ENCODE peak calls at places on chromosomes 7 and 10, in ten cellular contexts. Q is neural progenitor cell; T is heart right ventricle; B is ovary; V is CD8-positive, alpha-beta T cell; O is coronary artery; L is cardiac muscle cell; R is Panc1; N is MCF 10A; X is transverse colon. Z is an unnamed sample.

GRCh38 chr10:97549587-97550322 is 22.8 kb upstream of the ANKRD2 start:
- DNase-seq in Q (peak), T (no peak), B (peak), V (no peak), O (no peak), L (no peak), R (no peak), N (peak), X (no peak), Z (no peak)

GRCh38 chr7:136062625-136063336 is 85.6 kb upstream of the MTPN start:
- DNase-seq in Q (no peak), T (no peak), B (no peak), V (no peak), O (no peak), L (no peak), R (no peak), N (no peak), X (no peak), Z (no peak)

GRCh38 chr7:68547794-68548193 is 1050.5 kb upstream of the AUTS2 start:
- DNase-seq in Q (no peak), T (no peak), B (no peak), V (no peak), O (no peak), L (no peak), R (no peak), N (no peak), X (no peak), Z (no peak)

GRCh38 chr10:17026686-17027485 is 102.7 kb downstream of the CUBN start:
- DNase-seq in Q (no peak), T (no peak), B (no peak), V (peak), O (no peak), L (peak), R (no peak), N (peak), X (no peak), Z (peak)

GRCh38 chr7:128311003-128311402 is 32.7 kb downstream of the RBM28 start:
- DNase-seq in Q (no peak), T (no peak), B (no peak), V (no peak), O (no peak), L (no peak), R (no peak), N (no peak), X (no peak), Z (no peak)

GRCh38 chr10:133038276-133038823 is 49.4 kb upstream of the ADGRA1 start:
- DNase-seq in Q (no peak), T (no peak), B (no peak), V (no peak), O (no peak), L (no peak), R (no peak), N (no peak), X (no peak), Z (no peak)

GRCh38 chr7:140506788-140507464 is 27.6 kb upstream of the MKRN1 start:
- DNase-seq in Q (peak), T (peak), B (peak), V (no peak), O (no peak), L (peak), R (no peak), N (peak), X (peak), Z (no peak)

GRCh38 chr7:98227939-98228338 is 16.7 kb downstream of the BHLHA15 start:
- DNase-seq in Q (no peak), T (no peak), B (no peak), V (no peak), O (no peak), L (no peak), R (no peak), N (no peak), X (no peak), Z (no peak)

GRCh38 chr10:13770760-13771493 is 184.2 kb downstream of the PRPF18 start:
- DNase-seq in Q (no peak), T (no peak), B (no peak), V (no peak), O (no peak), L (no peak), R (no peak), N (no peak), X (no peak), Z (no peak)

GRCh38 chr7:116971869-116972268 is 18.6 kb downstream of the ST7 start:
- DNase-seq in Q (no peak), T (no peak), B (no peak), V (no peak), O (no peak), L (no peak), R (no peak), N (no peak), X (no peak), Z (no peak)

GRCh38 chr10:114300036-114300645 is 61.1 kb downstream of the VWA2 start:
- DNase-seq in Q (no peak), T (no peak), B (no peak), V (no peak), O (no peak), L (no peak), R (no peak), N (no peak), X (no peak), Z (no peak)

GRCh38 chr10:33273295-33274002 is 61.0 kb downstream of the NRP1 start:
- DNase-seq in Q (peak), T (peak), B (peak), V (no peak), O (peak), L (peak), R (peak), N (peak), X (peak), Z (no peak)

GRCh38 chr7:135160858-135161653 is 9.5 kb downstream of the CYREN start:
- DNase-seq in Q (no peak), T (no peak), B (no peak), V (no peak), O (no peak), L (peak), R (no peak), N (no peak), X (no peak), Z (peak)

GRCh38 chr7:4830176-4830575 is 31.7 kb downstream of the PAPOLB start:
- DNase-seq in Q (peak), T (peak), B (no peak), V (peak), O (no peak), L (peak), R (peak), N (peak), X (peak), Z (peak)

GRCh38 chr7:36545291-36545690 is 155.6 kb downstream of the ANLN start:
- DNase-seq in Q (no peak), T (no peak), B (no peak), V (no peak), O (no peak), L (no peak), R (no peak), N (no peak), X (no peak), Z (no peak)

GRCh38 chr7:517848-518629 is 1.6 kb downstream of the PDGFA start:
- DNase-seq in Q (peak), T (peak), B (peak), V (no peak), O (no peak), L (peak), R (no peak), N (peak), X (peak), Z (no peak)

GRCh38 chr10:109358325-109358724 is 565.0 kb downstream of the XPNPEP1 start:
- DNase-seq in Q (no peak), T (no peak), B (no peak), V (no peak), O (no peak), L (no peak), R (no peak), N (no peak), X (no peak), Z (no peak)

GRCh38 chr7:50687096-50687495 is 95.6 kb downstream of the GRB10 start:
- DNase-seq in Q (no peak), T (no peak), B (no peak), V (no peak), O (no peak), L (no peak), R (no peak), N (no peak), X (no peak), Z (no peak)

GRCh38 chr10:63767512-63767911 is 246.3 kb downstream of the REEP3 start:
- DNase-seq in Q (no peak), T (no peak), B (no peak), V (no peak), O (no peak), L (peak), R (no peak), N (peak), X (no peak), Z (peak)

GRCh38 chr10:99598011-99598410 is 22.2 kb downstream of the SLC25A28 start:
- DNase-seq in Q (no peak), T (no peak), B (no peak), V (no peak), O (no peak), L (no peak), R (no peak), N (no peak), X (no peak), Z (no peak)

GRCh38 chr10:29304259-29305030 is 15.6 kb downstream of the LYZL1 start:
- DNase-seq in Q (peak), T (peak), B (peak), V (no peak), O (no peak), L (peak), R (peak), N (peak), X (peak), Z (peak)

GRCh38 chr7:117724898-117725297 is 148.3 kb downstream of the CTTNBP2 start:
- DNase-seq in Q (no peak), T (no peak), B (no peak), V (no peak), O (no peak), L (no peak), R (no peak), N (no peak), X (no peak), Z (no peak)

GRCh38 chr7:158737064-158737695 is 32.6 kb upstream of the NCAPG2 start:
- DNase-seq in Q (no peak), T (no peak), B (no peak), V (no peak), O (no peak), L (no peak), R (no peak), N (no peak), X (no peak), Z (no peak)

GRCh38 chr7:77571791-77572190 is 34.7 kb downstream of the PTPN12 start:
- DNase-seq in Q (no peak), T (no peak), B (no peak), V (no peak), O (no peak), L (no peak), R (no peak), N (no peak), X (no peak), Z (no peak)

GRCh38 chr7:114087674-114088539 is 169.1 kb upstream of the PPP1R3A start:
- DNase-seq in Q (peak), T (no peak), B (peak), V (no peak), O (no peak), L (no peak), R (no peak), N (no peak), X (peak), Z (no peak)
- TF ChIP-seq CTCF in Q (no peak), T (no peak), B (no peak), V (no peak), O (no peak), L (no peak), R (no peak), N (no peak), X (peak), Z (no peak)

DNA sequence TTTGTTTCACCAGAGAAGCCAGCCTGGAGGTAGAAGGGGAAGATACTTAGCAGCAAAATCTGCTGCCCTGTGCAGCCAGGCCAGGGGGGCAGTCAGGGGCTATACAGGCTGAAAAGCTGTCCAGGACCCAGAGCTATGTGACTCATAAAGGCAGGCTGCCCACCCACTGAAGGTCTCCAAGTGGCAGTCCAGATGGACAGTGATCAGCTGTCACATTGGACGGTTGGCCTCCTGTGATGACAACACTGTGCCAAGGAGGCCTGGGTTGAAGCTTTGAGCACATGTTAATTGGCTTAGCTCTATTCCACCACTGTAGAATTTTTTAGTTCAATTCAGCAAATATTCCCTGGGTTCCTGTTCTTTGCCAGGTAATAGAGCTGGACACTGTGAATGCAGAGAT is 577.3 kb upstream of the GALNT17 start:
- DNase-seq in Q (no peak), T (no peak), B (no peak), V (no peak), O (no peak), L (no peak), R (no peak), N (no peak), X (no peak), Z (no peak)
- TF ChIP-seq CTCF in Q (no peak), T (no peak), B (no peak), V (no peak), O (no peak), L (no peak), R (no peak), N (no peak), X (no peak), Z (no peak)

DNA sequence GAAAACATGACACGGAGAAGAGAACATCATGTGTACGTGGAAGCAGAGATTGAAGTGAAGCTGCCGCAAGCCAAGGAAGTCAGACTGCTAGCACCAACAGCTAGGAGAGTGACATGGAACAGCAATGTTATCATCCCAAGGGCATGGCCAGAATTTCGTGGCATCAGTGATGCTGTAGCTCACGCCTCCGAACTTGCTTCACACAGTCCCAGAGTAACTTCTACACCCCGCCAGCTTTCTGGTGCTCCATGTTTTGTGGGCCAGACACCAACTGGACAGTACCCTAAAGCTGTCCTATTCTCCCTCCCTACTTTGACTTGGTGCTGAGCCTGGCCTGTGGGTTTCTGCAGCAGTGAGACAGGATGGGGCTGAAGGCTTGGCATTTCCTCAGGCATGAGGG is 33.0 kb upstream of the EMX2 start:
- DNase-seq in Q (no peak), T (no peak), B (no peak), V (no peak), O (peak), L (no peak), R (no peak), N (no peak), X (no peak), Z (no peak)
- TF ChIP-seq CTCF in Q (no peak), T (no peak), B (no peak), V (no peak), O (no peak), L (no peak), R (no peak), N (no peak), X (no peak), Z (no peak)

GRCh38 chr7:21690717-21691116 is 147.9 kb downstream of the DNAH11 start:
- DNase-seq in Q (no peak), T (no peak), B (no peak), V (no peak), O (no peak), L (no peak), R (peak), N (peak), X (no peak), Z (no peak)
- TF ChIP-seq CTCF in Q (peak), T (no peak), B (no peak), V (no peak), O (no peak), L (no peak), R (peak), N (no peak), X (no peak), Z (peak)

GRCh38 chr10:128267581-128267980 is 141.4 kb upstream of the MKI67 start:
- DNase-seq in Q (no peak), T (no peak), B (no peak), V (no peak), O (no peak), L (no peak), R (no peak), N (no peak), X (no peak), Z (no peak)

GRCh38 chr10:128265596-128265995 is 139.4 kb upstream of the MKI67 start:
- DNase-seq in Q (no peak), T (no peak), B (no peak), V (no peak), O (no peak), L (no peak), R (no peak), N (no peak), X (no peak), Z (no peak)

GRCh38 chr10:128263891-128264688 is 137.9 kb upstream of the MKI67 start:
- DNase-seq in Q (peak), T (peak), B (no peak), V (peak), O (no peak), L (peak), R (peak), N (peak), X (peak), Z (peak)

DNA sequence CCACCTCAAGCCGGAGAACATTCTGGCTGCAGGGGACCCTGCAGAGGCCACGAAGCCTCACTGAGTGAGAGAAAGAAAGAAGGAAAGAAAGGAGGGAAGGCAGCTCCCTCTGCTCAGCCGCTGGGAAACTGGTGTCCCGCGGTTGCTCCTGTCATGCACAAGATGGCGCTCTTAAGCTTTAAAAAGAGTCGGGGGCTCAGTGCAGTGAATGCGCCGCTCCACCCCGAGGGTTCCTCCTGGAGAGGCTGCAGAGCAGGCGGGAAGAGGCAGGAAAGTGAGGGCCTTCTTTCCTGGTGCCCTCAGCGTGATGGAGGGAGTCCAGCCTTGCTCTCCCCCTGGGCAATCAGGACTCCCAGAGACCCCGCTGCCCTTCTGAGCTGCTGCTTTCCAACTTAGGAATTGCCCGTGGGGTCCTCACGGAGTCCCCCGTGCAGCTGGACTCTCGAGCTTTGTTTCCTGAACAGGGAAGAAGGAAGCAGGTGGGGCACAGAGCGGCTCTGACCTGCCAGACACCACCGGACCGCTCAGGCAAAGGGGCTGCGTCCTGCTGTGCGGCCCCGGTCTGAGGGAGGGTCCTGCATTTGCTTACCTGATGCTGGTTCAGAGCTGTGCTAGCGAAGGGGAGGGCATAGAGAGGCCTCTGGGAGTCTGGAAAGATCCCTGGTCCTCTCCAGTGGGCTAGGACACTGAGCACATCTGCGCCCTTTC is 141.9 kb upstream of the MKI67 start:
- DNase-seq in Q (peak), T (peak), B (no peak), V (no peak), O (no peak), L (peak), R (no peak), N (peak), X (no peak), Z (peak)
- TF ChIP-seq CTCF in Q (peak), T (peak), B (no peak), V (no peak), O (no peak), L (peak), R (peak), N (peak), X (no peak), Z (peak)